ENCODE peak calls at places on chromosomes 12 and 14, in six cellular contexts. D is choroid plexus epithelial cell, I is AG09319, F is body of pancreas, T is A549, Y is AG04449. Z is an unnamed sample.

GRCh38 chr14:75277000-75277795 is 1.4 kb upstream of the FOS start:
- DNase-seq in T (peak), D (peak), I (peak), F (peak), Y (no peak), Z (peak)

GRCh38 chr14:104732355-104732804 is 8.4 kb downstream of the ADSS1 start:
- DNase-seq in D (no peak), F (peak), I (no peak), T (peak), Y (no peak), Z (no peak)

GRCh38 chr14:34052658-34053014 is 101.8 kb upstream of the EGLN3 start:
- DNase-seq in I (no peak), F (no peak), T (peak), D (peak), Y (no peak), Z (no peak)

GRCh38 chr14:55103005-55103640 is 25.9 kb upstream of the LGALS3 start:
- DNase-seq in T (peak), I (peak), D (peak), F (peak), Y (peak), Z (peak)

GRCh38 chr12:122167328-122167925 is 6.6 kb downstream of the IL31 start:
- DNase-seq in Y (no peak), I (no peak), D (no peak), T (no peak), F (no peak), Z (no peak)

GRCh38 chr12:118271770-118272417 is 100.8 kb downstream of the TAOK3 start:
- DNase-seq in T (no peak), F (no peak), I (no peak), D (peak), Y (no peak), Z (no peak)

GRCh38 chr12:6765634-6766581 is at the start of gene PTMS:
- DNase-seq in D (peak), F (peak), Y (no peak), T (peak), I (peak), Z (peak)

GRCh38 chr12:52867152-52867551 is 18.4 kb upstream of the KRT78 start:
- DNase-seq in Y (no peak), F (no peak), I (no peak), D (no peak), T (no peak), Z (no peak)

GRCh38 chr12:104010121-104010520 is 39.9 kb downstream of the GLT8D2 start:
- DNase-seq in D (no peak), I (no peak), Y (no peak), T (no peak), F (no peak), Z (no peak)

GRCh38 chr14:32043624-32044023 is 33.5 kb upstream of the ARHGAP5 start:
- DNase-seq in T (no peak), Y (no peak), F (no peak), D (no peak), I (no peak), Z (no peak)

GRCh38 chr12:100661300-100661951 is 87.9 kb downstream of the GAS2L3 start:
- DNase-seq in F (no peak), I (no peak), Y (peak), D (peak), T (no peak), Z (no peak)

GRCh38 chr14:49550284-49551184 is 35.6 kb downstream of the RPS29 start:
- DNase-seq in T (peak), Y (no peak), I (no peak), F (no peak), D (peak), Z (no peak)

GRCh38 chr12:71556881-71557280 is 106.8 kb downstream of the ZFC3H1 start:
- DNase-seq in T (peak), I (peak), Y (peak), F (no peak), D (peak), Z (no peak)

GRCh38 chr12:132374821-132375445 is 45.5 kb upstream of the GALNT9 start:
- DNase-seq in D (no peak), T (no peak), Y (no peak), I (no peak), F (no peak), Z (no peak)

GRCh38 chr12:93825501-93825888 is 148.3 kb downstream of the CRADD start:
- DNase-seq in Y (no peak), I (no peak), F (no peak), T (no peak), D (peak), Z (no peak)

GRCh38 chr14:54451178-54451601 is 10.0 kb upstream of the CNIH1 start:
- DNase-seq in F (no peak), T (no peak), Y (no peak), I (no peak), D (no peak), Z (no peak)

GRCh38 chr12:114669501-114670256 is 14.3 kb downstream of the TBX3 start:
- DNase-seq in Y (no peak), D (peak), F (no peak), T (no peak), I (peak), Z (no peak)

GRCh38 chr12:99918003-99918402 is 66.7 kb downstream of the ANKS1B start:
- DNase-seq in D (no peak), Y (no peak), F (no peak), T (no peak), I (no peak), Z (no peak)

GRCh38 chr14:84036863-84037262 is 1493.1 kb upstream of the FLRT2 start:
- DNase-seq in F (no peak), D (peak), I (peak), Y (no peak), T (no peak), Z (no peak)

GRCh38 chr12:120356567-120357030 is 12.4 kb downstream of the MSI1 start:
- DNase-seq in I (peak), T (peak), F (peak), D (peak), Y (peak), Z (peak)

GRCh38 chr12:118015306-118015705 is 1.2 kb upstream of the RFC5 start:
- DNase-seq in F (no peak), Y (no peak), D (no peak), I (no peak), T (no peak), Z (no peak)

GRCh38 chr12:111807232-111807631 is 34.8 kb upstream of the MAPKAPK5 start:
- DNase-seq in F (no peak), T (no peak), D (no peak), I (no peak), Y (no peak), Z (no peak)

GRCh38 chr14:72844528-72844927 is 49.4 kb downstream of the DPF3 start:
- DNase-seq in I (no peak), D (no peak), T (no peak), F (no peak), Y (no peak), Z (no peak)

GRCh38 chr12:102439391-102440108 is 40.8 kb downstream of the IGF1 start:
- DNase-seq in D (no peak), Y (no peak), T (no peak), I (peak), F (no peak), Z (no peak)

GRCh38 chr12:112283541-112283940 is 98.7 kb downstream of the HECTD4 start:
- DNase-seq in D (peak), Y (no peak), T (no peak), F (no peak), I (no peak), Z (no peak)

GRCh38 chr14:92490239-92490959 is 23.2 kb upstream of the RIN3 start:
- DNase-seq in F (no peak), T (no peak), D (no peak), I (no peak), Y (no peak), Z (no peak)

GRCh38 chr14:101215266-101215665 is 311.7 kb upstream of the RTL1 start:
- DNase-seq in F (no peak), Y (no peak), I (no peak), D (no peak), T (no peak), Z (no peak)

GRCh38 chr14:49589387-49589786 is 3.2 kb upstream of the RPS29 start:
- DNase-seq in I (no peak), T (no peak), F (no peak), Y (no peak), D (no peak), Z (no peak)

GRCh38 chr14:98298481-98299227 is 973.3 kb downstream of the BCL11B start:
- DNase-seq in Y (no peak), T (no peak), D (no peak), I (no peak), F (no peak), Z (no peak)

GRCh38 chr12:1646908-1647669 is 18.1 kb downstream of the WNT5B start:
- DNase-seq in D (no peak), T (no peak), F (no peak), Y (no peak), I (no peak), Z (peak)

GRCh38 chr12:76713986-76714385 is 49.9 kb upstream of the ZDHHC17 start:
- DNase-seq in T (no peak), D (no peak), I (no peak), F (no peak), Y (no peak), Z (no peak)

GRCh38 chr12:76714415-76714814 is 49.5 kb upstream of the ZDHHC17 start:
- DNase-seq in Y (no peak), T (no peak), F (no peak), I (no peak), D (no peak), Z (no peak)

GRCh38 chr12:76711241-76711640 is 52.7 kb upstream of the ZDHHC17 start:
- DNase-seq in T (no peak), I (no peak), F (no peak), Y (no peak), D (no peak), Z (no peak)

GRCh38 chr12:76714861-76715260 is 49.1 kb upstream of the ZDHHC17 start:
- DNase-seq in D (no peak), F (no peak), T (no peak), I (no peak), Y (no peak), Z (no peak)

GRCh38 chr12:76713130-76713529 is 50.8 kb upstream of the ZDHHC17 start:
- DNase-seq in F (no peak), I (no peak), T (peak), Y (no peak), D (peak), Z (no peak)
- TF ChIP-seq CTCF in F (no peak), I (no peak), T (no peak), Y (no peak), D (peak), Z (no peak)

GRCh38 chr14:77014004-77014604 is 14.4 kb downstream of the IRF2BPL start:
- DNase-seq in Y (no peak), T (no peak), D (peak), F (peak), I (no peak), Z (no peak)

GRCh38 chr14:77009014-77009413 is 19.5 kb downstream of the IRF2BPL start:
- DNase-seq in I (no peak), F (no peak), T (no peak), D (no peak), Y (no peak), Z (no peak)

GRCh38 chr14:77008541-77008940 is 20.0 kb downstream of the IRF2BPL start:
- DNase-seq in D (no peak), T (no peak), I (no peak), Y (no peak), F (no peak), Z (no peak)

GRCh38 chr14:77012193-77012592 is 16.3 kb downstream of the IRF2BPL start:
- DNase-seq in D (no peak), F (no peak), I (no peak), T (no peak), Y (no peak), Z (no peak)

GRCh38 chr14:77011226-77011762 is 17.2 kb downstream of the IRF2BPL start:
- DNase-seq in T (no peak), I (no peak), F (no peak), D (no peak), Y (no peak), Z (no peak)
- TF ChIP-seq CTCF in T (no peak), I (no peak), F (no peak), D (no peak), Y (no peak), Z (no peak)

GRCh38 chr12:12561305-12562015 is 1.2 kb downstream of the DUSP16 start:
- DNase-seq in I (no peak), F (peak), D (peak), T (peak), Y (no peak), Z (no peak)

GRCh38 chr12:12563529-12563928 is 866 bp upstream of the DUSP16 start:
- DNase-seq in T (no peak), D (peak), Y (no peak), F (no peak), I (no peak), Z (no peak)

GRCh38 chr12:12562016-12562483 is 613 bp downstream of the DUSP16 start:
- DNase-seq in I (no peak), D (peak), Y (no peak), T (peak), F (peak), Z (peak)

GRCh38 chr12:12560587-12561304 is 1.9 kb downstream of the DUSP16 start:
- DNase-seq in D (peak), Y (no peak), I (no peak), F (peak), T (peak), Z (peak)

DNA sequence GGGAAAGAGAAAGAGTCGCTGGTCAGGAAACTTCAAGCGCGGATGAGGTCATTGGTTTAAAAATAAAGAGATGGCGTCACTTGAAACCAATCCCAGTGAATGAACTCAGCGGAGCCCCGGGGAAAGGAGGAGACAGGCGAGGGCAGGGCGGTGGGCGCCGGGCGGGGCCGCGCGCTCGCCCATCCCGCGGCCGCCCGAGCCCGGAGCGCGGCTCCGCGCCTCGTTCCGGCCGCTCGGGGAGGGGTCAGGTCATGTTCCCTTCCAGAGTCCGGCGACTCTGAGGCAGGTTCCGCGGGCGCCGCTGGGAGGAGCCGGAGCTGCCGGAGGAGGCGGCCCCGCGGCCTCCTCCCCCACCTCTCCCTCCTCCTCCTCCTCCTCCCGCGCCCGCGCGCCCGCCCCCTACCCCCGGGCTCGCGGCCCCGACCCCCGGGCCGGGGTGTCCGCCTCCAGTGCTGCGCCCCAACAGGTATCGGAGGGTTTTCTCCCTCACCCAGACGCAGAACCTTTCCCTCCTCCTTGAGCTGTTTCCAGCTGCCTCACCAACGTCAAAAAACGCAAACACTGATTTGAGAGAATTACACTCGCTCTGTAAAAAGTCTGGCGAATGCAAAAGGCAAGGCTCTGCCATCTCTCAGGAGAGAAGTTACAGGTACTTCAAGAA is at the start of gene DUSP16:
- DNase-seq in Y (peak), I (peak), D (peak), T (peak), F (peak), Z (peak)
- TF ChIP-seq CTCF in Y (peak), I (no peak), D (no peak), T (peak), F (peak), Z (peak)

GRCh38 chr12:13203028-13203922 is 6.7 kb downstream of the EMP1 start:
- DNase-seq in F (peak), T (peak), Y (no peak), I (no peak), D (peak), Z (peak)
- TF ChIP-seq CTCF in F (no peak), T (peak), Y (no peak), I (peak), D (peak), Z (no peak)

GRCh38 chr12:64678248-64678647 is 68.0 kb downstream of the RASSF3 start:
- DNase-seq in F (no peak), I (no peak), Y (no peak), T (no peak), D (no peak), Z (no peak)
- TF ChIP-seq CTCF in F (peak), I (no peak), Y (no peak), T (no peak), D (no peak), Z (no peak)

GRCh38 chr12:89244536-89244935 is 107.8 kb downstream of the DUSP6 start:
- DNase-seq in Y (no peak), F (no peak), D (peak), T (no peak), I (no peak), Z (peak)

GRCh38 chr12:89243786-89244185 is 108.5 kb downstream of the DUSP6 start:
- DNase-seq in F (no peak), Y (no peak), D (no peak), T (no peak), I (no peak), Z (no peak)

GRCh38 chr12:89247541-89247942 is 104.8 kb downstream of the DUSP6 start:
- DNase-seq in Y (no peak), T (no peak), F (no peak), I (no peak), D (no peak), Z (no peak)

GRCh38 chr12:89247962-89248361 is 104.3 kb downstream of the DUSP6 start:
- DNase-seq in Y (no peak), F (no peak), T (no peak), I (no peak), D (no peak), Z (no peak)

GRCh38 chr12:89245090-89245489 is 107.2 kb downstream of the DUSP6 start:
- DNase-seq in T (no peak), F (no peak), D (peak), I (no peak), Y (no peak), Z (no peak)
- TF ChIP-seq CTCF in T (no peak), F (no peak), D (no peak), I (no peak), Y (no peak), Z (no peak)